ENCODE peak calls at places on chromosomes 7 and 10, in four cellular contexts. One of them, this sample, is unnamed.

GRCh38 chr7:24334012-24334411 is 50.0 kb downstream of the NPY start:
- DNase-seq in astrocyte of the spinal cord: no peak
- DNase-seq in GM12865: no peak
- DNase-seq in dorsolateral prefrontal cortex: no peak
- DNase-seq in this sample: no peak

GRCh38 chr7:55056577-55057480 is 38.0 kb downstream of the EGFR start:
- DNase-seq in astrocyte of the spinal cord: no peak
- DNase-seq in GM12865: no peak
- DNase-seq in dorsolateral prefrontal cortex: no peak
- DNase-seq in this sample: peak

GRCh38 chr7:4056552-4057288 is 625.4 kb upstream of the FOXK1 start:
- DNase-seq in astrocyte of the spinal cord: no peak
- DNase-seq in GM12865: no peak
- DNase-seq in dorsolateral prefrontal cortex: no peak
- DNase-seq in this sample: no peak

GRCh38 chr7:44547536-44548221 is 6.5 kb upstream of the NPC1L1 start:
- DNase-seq in astrocyte of the spinal cord: peak
- DNase-seq in GM12865: no peak
- DNase-seq in dorsolateral prefrontal cortex: no peak
- DNase-seq in this sample: no peak

GRCh38 chr7:156438011-156438410 is 202.6 kb upstream of the RNF32 start:
- DNase-seq in astrocyte of the spinal cord: no peak
- DNase-seq in GM12865: no peak
- DNase-seq in dorsolateral prefrontal cortex: no peak
- DNase-seq in this sample: no peak

GRCh38 chr7:102272075-102272916 is 14.4 kb upstream of the SH2B2 start:
- DNase-seq in astrocyte of the spinal cord: peak
- DNase-seq in GM12865: peak
- DNase-seq in dorsolateral prefrontal cortex: peak
- DNase-seq in this sample: peak

GRCh38 chr7:1100386-1100785 is 12.5 kb downstream of the GPER1 start:
- DNase-seq in astrocyte of the spinal cord: no peak
- DNase-seq in GM12865: no peak
- DNase-seq in dorsolateral prefrontal cortex: no peak
- DNase-seq in this sample: no peak

GRCh38 chr7:82194011-82194410 is 249.6 kb downstream of the CACNA2D1 start:
- DNase-seq in astrocyte of the spinal cord: peak
- DNase-seq in GM12865: no peak
- DNase-seq in dorsolateral prefrontal cortex: no peak
- DNase-seq in this sample: peak

GRCh38 chr10:17675638-17676037 is 31.7 kb downstream of the STAM start:
- DNase-seq in astrocyte of the spinal cord: no peak
- DNase-seq in GM12865: no peak
- DNase-seq in dorsolateral prefrontal cortex: no peak
- DNase-seq in this sample: no peak

GRCh38 chr10:4431114-4431862 is 394.7 kb upstream of the AKR1E2 start:
- DNase-seq in astrocyte of the spinal cord: peak
- DNase-seq in GM12865: no peak
- DNase-seq in dorsolateral prefrontal cortex: no peak
- DNase-seq in this sample: no peak

GRCh38 chr10:62792261-62792660 is 12.3 kb upstream of the ADO start:
- DNase-seq in astrocyte of the spinal cord: no peak
- DNase-seq in GM12865: no peak
- DNase-seq in dorsolateral prefrontal cortex: no peak
- DNase-seq in this sample: no peak
- H3K4me3 ChIP-seq in astrocyte of the spinal cord: no peak
- H3K4me3 ChIP-seq in GM12865: no peak
- H3K4me3 ChIP-seq in dorsolateral prefrontal cortex: no peak
- H3K4me3 ChIP-seq in this sample: no peak

GRCh38 chr10:94131885-94132284 is 138.2 kb downstream of the PLCE1 start:
- DNase-seq in astrocyte of the spinal cord: peak
- DNase-seq in GM12865: no peak
- DNase-seq in dorsolateral prefrontal cortex: no peak
- DNase-seq in this sample: peak
- TF ChIP-seq CTCF in astrocyte of the spinal cord: no peak
- TF ChIP-seq CTCF in GM12865: no peak
- TF ChIP-seq CTCF in dorsolateral prefrontal cortex: no peak
- TF ChIP-seq CTCF in this sample: no peak

DNA sequence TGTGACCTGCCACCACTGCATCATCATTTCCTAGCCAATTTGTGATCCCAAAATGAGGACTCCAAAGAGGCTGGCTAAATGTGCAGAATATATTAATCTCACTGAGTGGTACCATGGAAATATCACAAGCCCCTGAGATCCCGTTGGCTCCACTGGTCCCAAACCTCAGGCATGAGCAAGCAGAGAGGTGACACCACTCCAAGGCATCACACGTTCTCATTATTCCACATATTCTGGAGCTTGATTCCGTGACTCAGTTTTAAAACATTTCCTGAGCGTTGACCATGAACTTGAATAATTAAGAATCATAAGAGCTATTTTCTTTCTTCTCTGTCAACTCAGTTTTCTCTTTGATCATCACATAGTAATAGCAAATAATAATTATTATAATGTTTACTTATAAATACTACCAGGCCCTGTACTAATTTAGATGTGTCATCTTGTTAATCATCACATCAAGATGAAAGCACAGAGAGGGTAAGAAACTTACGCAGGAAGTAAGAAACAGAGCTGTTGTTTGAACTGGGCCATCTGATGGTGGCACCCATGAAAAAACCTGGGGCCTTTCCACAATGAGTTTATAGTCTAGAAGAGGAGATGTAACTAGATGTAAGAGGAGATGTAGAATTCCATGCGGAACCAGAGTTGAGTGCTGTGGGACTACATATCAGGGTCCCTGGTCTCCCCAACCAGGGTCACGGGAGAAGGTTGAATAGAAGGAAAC is 3.5 kb downstream of the APBB1IP start:
- DNase-seq in astrocyte of the spinal cord: peak
- DNase-seq in GM12865: no peak
- DNase-seq in dorsolateral prefrontal cortex: no peak
- DNase-seq in this sample: peak
- H3K4me3 ChIP-seq in astrocyte of the spinal cord: no peak
- H3K4me3 ChIP-seq in GM12865: peak
- H3K4me3 ChIP-seq in dorsolateral prefrontal cortex: no peak
- H3K4me3 ChIP-seq in this sample: no peak

GRCh38 chr10:69141304-69141703 is 17.3 kb downstream of the VPS26A start:
- DNase-seq in astrocyte of the spinal cord: no peak
- DNase-seq in GM12865: no peak
- DNase-seq in dorsolateral prefrontal cortex: no peak
- DNase-seq in this sample: no peak
- TF ChIP-seq CTCF in astrocyte of the spinal cord: no peak
- TF ChIP-seq CTCF in GM12865: no peak
- TF ChIP-seq CTCF in dorsolateral prefrontal cortex: no peak
- TF ChIP-seq CTCF in this sample: no peak

This sample was measured in fibroblast of the aortic adventitia.